ENCODE peak calls at places on chromosomes 7 and 10, in five cellular contexts. T is ovary, M is H54, Y is heart left ventricle, R is tibial nerve. X is an unnamed sample.

GRCh38 chr7:27101188-27101905 is 1.1 kb downstream of the HOXA2 start:
- DNase-seq in T (peak), M (no peak), Y (no peak), R (no peak), X (no peak)

GRCh38 chr7:108415821-108416536 is 40.3 kb downstream of the NRCAM start:
- DNase-seq in T (no peak), M (no peak), Y (no peak), R (no peak), X (peak)

GRCh38 chr7:155233703-155234492 is 63.8 kb upstream of the INSIG1 start:
- DNase-seq in T (no peak), M (no peak), Y (no peak), R (no peak), X (no peak)

GRCh38 chr10:35961501-35961900 is 319.4 kb upstream of the FZD8 start:
- DNase-seq in T (no peak), M (no peak), Y (no peak), R (no peak), X (no peak)

GRCh38 chr10:36840793-36841192 is 284.6 kb upstream of the ANKRD30A start:
- DNase-seq in T (no peak), M (no peak), Y (no peak), R (no peak), X (no peak)

GRCh38 chr7:122764020-122764419 is 61.3 kb upstream of the RNF148 start:
- DNase-seq in T (no peak), M (no peak), Y (no peak), R (no peak), X (no peak)

GRCh38 chr7:24833548-24833947 is 76.3 kb upstream of the GSDME start:
- DNase-seq in T (no peak), M (no peak), Y (no peak), R (no peak), X (no peak)

GRCh38 chr10:61108880-61109279 is 164.9 kb upstream of the RHOBTB1 start:
- DNase-seq in T (no peak), M (no peak), Y (no peak), R (no peak), X (no peak)

GRCh38 chr7:81457858-81458522 is 311.9 kb downstream of the HGF start:
- DNase-seq in T (no peak), M (no peak), Y (no peak), R (no peak), X (peak)

GRCh38 chr10:43390791-43391190 is 18.2 kb downstream of the HNRNPF start:
- DNase-seq in T (no peak), M (no peak), Y (no peak), R (no peak), X (peak)

GRCh38 chr7:102321351-102322201 is 34.7 kb downstream of the SPDYE6 start:
- DNase-seq in T (no peak), M (no peak), Y (no peak), R (peak), X (no peak)

GRCh38 chr7:32496052-32496813 is 944 bp downstream of the AVL9 start:
- DNase-seq in T (no peak), M (no peak), Y (no peak), R (no peak), X (peak)

GRCh38 chr10:63267414-63268138 is 134.4 kb downstream of the NRBF2 start:
- DNase-seq in T (no peak), M (peak), Y (no peak), R (no peak), X (peak)

GRCh38 chr7:140222797-140223196 is 46.0 kb upstream of the KDM7A start:
- DNase-seq in T (no peak), M (no peak), Y (no peak), R (no peak), X (no peak)

GRCh38 chr7:139588632-139589031 is 65.1 kb downstream of the CLEC2L start:
- DNase-seq in T (peak), M (no peak), Y (no peak), R (no peak), X (no peak)

GRCh38 chr10:33860994-33861393 is 526.5 kb upstream of the NRP1 start:
- DNase-seq in T (no peak), M (no peak), Y (no peak), R (no peak), X (no peak)

GRCh38 chr7:151157645-151158329 is 9.7 kb downstream of the GBX1 start:
- DNase-seq in T (no peak), M (peak), Y (no peak), R (no peak), X (no peak)

GRCh38 chr7:24812313-24812945 is 55.2 kb upstream of the GSDME start:
- DNase-seq in T (peak), M (peak), Y (peak), R (no peak), X (peak)

GRCh38 chr10:30803901-30804322 is 174.4 kb upstream of the LYZL2 start:
- DNase-seq in T (no peak), M (no peak), Y (peak), R (peak), X (no peak)

GRCh38 chr10:76547352-76547972 is 1090.1 kb downstream of the KCNMA1 start:
- DNase-seq in T (peak), M (peak), Y (peak), R (peak), X (peak)

GRCh38 chr7:69677054-69677847 is 79.0 kb downstream of the AUTS2 start:
- DNase-seq in T (no peak), M (no peak), Y (no peak), R (no peak), X (no peak)

GRCh38 chr10:69004821-69005220 is 16.2 kb downstream of the KIFBP start:
- DNase-seq in T (no peak), M (peak), Y (no peak), R (no peak), X (peak)

GRCh38 chr10:25285809-25286208 is 111.0 kb downstream of the GPR158 start:
- DNase-seq in T (no peak), M (no peak), Y (no peak), R (no peak), X (no peak)

DNA sequence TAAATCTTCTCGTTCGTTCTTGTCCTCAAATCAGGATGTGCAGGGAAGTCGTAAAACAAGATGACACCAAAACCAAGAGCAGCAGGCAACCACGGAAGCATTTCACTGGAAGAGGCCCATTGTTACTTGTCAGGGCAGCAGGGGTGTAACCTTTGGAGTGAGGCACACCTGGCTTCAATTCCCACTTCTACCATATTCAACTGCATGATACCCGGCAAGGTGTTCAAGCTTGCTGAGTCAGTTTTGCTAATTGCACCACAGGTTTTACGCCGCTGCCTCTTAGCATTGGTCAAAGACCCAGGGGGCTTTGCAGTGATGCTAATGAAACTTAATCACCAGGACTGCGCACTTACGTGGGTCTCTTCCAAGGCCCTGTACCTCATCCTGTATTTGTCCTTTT is 50.0 kb upstream of the PTER start:
- DNase-seq in T (no peak), M (no peak), Y (no peak), R (no peak), X (no peak)
- TF ChIP-seq POLR2A in T (no peak), M (no peak), Y (no peak), R (no peak), X (no peak)

GRCh38 chr7:130959743-130960207 is 225.8 kb upstream of the KLF14 start:
- DNase-seq in T (no peak), M (no peak), Y (no peak), R (no peak), X (peak)
- TF ChIP-seq POLR2A in T (no peak), M (no peak), Y (no peak), R (no peak), X (no peak)

DNA sequence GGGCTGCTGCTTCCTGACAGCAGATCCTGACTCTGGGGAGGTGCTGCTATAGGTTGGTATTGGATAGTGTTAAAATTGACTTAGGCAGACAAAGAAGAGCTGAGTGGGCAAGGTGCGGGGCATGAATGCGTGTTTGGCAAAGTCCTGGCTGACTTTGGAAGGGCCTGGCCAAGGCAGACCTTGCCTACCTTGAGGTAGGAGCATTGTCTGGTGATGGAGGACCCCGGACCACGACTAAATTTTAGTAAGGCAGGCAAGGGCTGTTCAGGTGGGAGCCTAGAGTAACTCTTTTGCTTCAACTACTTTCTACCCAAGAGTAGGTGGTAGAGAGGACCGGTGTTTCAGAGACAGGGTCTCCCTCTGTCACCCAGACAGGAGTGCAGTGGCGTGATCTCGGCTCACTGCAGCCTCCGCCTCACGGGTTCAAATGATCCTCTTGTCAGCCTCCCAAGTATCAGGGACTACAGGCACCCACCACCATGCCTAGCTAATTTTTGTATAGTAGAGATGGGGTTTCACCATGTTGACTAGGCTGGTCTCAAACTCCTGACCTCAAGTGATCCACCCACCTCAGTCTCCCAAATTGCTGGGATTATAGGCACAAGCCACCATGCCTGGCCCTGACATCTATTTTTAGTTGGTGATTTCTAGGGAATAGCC is 12.2 kb upstream of the LAT2 start:
- DNase-seq in T (no peak), M (no peak), Y (no peak), R (no peak), X (no peak)
- TF ChIP-seq POLR2A in T (no peak), M (no peak), Y (no peak), R (no peak), X (no peak)

DNA sequence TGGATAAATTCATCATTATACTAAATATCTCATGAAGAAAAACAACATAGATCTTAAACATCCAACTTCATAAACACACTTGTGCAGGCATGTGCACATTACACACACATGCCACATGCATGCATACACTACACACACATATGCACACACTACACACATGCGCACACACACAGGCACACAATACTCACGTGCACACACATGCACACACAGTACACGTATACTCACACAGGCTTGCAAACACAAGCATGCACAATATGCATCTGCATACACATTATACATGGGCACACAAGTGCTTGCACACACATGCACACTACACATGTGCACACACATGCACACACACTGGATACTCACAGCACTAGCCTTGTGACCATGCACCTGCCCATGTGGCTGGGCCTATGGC is 105.2 kb downstream of the ADARB2 start:
- DNase-seq in T (no peak), M (no peak), Y (no peak), R (no peak), X (no peak)
- TF ChIP-seq POLR2A in T (no peak), M (no peak), Y (no peak), R (no peak), X (no peak)

DNA sequence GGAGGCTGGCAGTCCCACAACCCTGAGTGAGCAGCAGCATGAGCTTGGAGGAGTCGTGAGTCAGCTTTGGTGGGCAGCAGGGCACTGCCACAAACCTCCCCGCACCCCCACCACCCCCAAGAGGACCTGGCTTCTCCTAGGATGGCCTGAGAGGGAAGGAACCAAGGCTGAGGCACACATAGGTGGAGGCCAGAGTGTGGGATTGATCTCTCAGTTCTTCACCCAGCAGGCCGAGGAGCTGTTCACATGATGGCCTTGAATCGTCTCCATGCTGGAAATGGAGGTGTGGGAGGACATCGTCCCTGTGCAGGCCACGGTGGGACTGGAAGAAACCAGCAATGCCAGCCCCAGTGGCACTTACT is 17.4 kb upstream of the GDF10 start:
- DNase-seq in T (no peak), M (no peak), Y (no peak), R (no peak), X (no peak)
- TF ChIP-seq POLR2A in T (no peak), M (no peak), Y (no peak), R (no peak), X (no peak)

DNA sequence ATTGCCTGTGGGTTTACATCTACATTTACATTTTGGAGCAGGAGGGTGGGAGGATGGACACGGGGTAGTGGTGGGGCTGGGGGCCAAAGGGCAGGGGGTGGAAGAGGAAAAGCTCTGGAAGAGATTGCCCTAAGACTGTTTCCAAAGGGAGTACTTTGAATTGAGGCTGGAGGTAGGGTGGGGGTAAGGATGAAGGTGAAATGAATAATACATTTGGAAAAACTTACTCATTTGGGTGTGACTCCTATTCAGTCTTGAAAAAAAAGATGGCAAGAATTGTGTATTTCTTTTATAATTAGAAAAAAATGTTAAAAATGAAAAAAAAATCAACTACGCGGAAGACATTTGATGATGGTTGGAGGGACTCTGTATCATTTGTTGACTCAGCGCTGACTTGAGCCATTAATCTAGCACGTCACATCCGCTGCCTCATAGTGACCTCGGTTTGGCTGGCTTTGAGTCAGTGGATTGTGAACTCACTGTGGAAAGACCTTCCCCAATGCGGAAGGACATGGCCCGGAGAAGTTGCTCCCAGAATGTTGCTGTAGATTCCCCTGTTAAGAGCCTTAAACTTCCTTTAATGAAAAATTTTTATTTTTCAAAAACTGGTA is 2.8 kb downstream of the FAM180A start:
- DNase-seq in T (peak), M (peak), Y (peak), R (peak), X (no peak)
- TF ChIP-seq POLR2A in T (no peak), M (peak), Y (no peak), R (no peak), X (no peak)

X was measured in erythroblast.